ENCODE peak calls at places on chromosomes 6 and 20, in ten cellular contexts. F is WTC11; C is HFF-Myc; R is GM04504; D is Kasumi-1; U is GM23248; V is iris pigment epithelial cell; O is ascending aorta; B is putamen; G is stimulated activated CD8-positive, alpha-beta memory T cell treated with anti-CD3 and anti-CD28 coated beads, Interleukin-7, amount 100 ng/mL, for 4 hours. J is an unnamed sample.

GRCh38 chr20:8780926-8781325 is 288.0 kb upstream of the PLCB4 start:
- DNase-seq in C (no peak), O (no peak), U (no peak), V (no peak), F (no peak), B (no peak), R (no peak), D (no peak), G (no peak), J (no peak)

GRCh38 chr6:134520181-134521115 is 202.5 kb upstream of the SGK1 start:
- DNase-seq in V (peak; percentile 84), O (no peak), G (no peak), R (no peak), C (no peak), D (no peak), B (no peak), U (peak; percentile 59), F (no peak), J (no peak)

GRCh38 chr6:44662461-44663121 is 275.1 kb downstream of the CDC5L start:
- DNase-seq in D (no peak), F (peak; percentile 76), B (no peak), V (peak; percentile 79), C (no peak), U (no peak), G (no peak), R (no peak), O (no peak), J (no peak)

GRCh38 chr6:96909826-96910225 is 12.1 kb upstream of the NDUFAF4 start:
- DNase-seq in V (no peak), F (no peak), O (no peak), D (no peak), G (no peak), C (no peak), R (no peak), U (no peak), B (no peak), J (no peak)

GRCh38 chr20:57469418-57470211 is 55.3 kb downstream of the CTCFL start:
- DNase-seq in F (no peak), C (no peak), D (no peak), R (no peak), B (no peak), O (no peak), U (no peak), G (no peak), V (no peak), J (no peak)

GRCh38 chr20:31695849-31696804 is 26.5 kb downstream of the BCL2L1 start:
- DNase-seq in V (peak; percentile 62), U (peak; percentile 76), R (peak; percentile 81), G (no peak), F (no peak), O (peak; percentile 39), C (no peak), B (no peak), D (no peak), J (no peak)

GRCh38 chr20:6094565-6094964 is 28.3 kb downstream of the FERMT1 start:
- DNase-seq in G (no peak), U (no peak), O (no peak), V (no peak), R (no peak), C (no peak), F (no peak), D (no peak), B (no peak), J (no peak)

GRCh38 chr20:47317127-47317895 is 39.2 kb downstream of the ZMYND8 start:
- DNase-seq in U (peak; percentile 98), G (peak; percentile 73), F (peak; percentile 26), R (peak; percentile 96), O (peak; percentile 68), B (no peak), V (peak; percentile 99), C (peak; percentile 90), D (peak; percentile 92), J (no peak)

GRCh38 chr20:25058051-25058796 is at the start of gene ACSS1:
- DNase-seq in C (no peak), O (no peak), B (no peak), V (no peak), F (peak; percentile 36), G (peak; percentile 53), U (peak; percentile 63), D (peak; percentile 45), R (no peak), J (no peak)

GRCh38 chr6:151069641-151070040 is 170.1 kb upstream of the AKAP12 start:
- DNase-seq in C (no peak), F (no peak), R (no peak), G (no peak), V (no peak), U (no peak), D (no peak), B (no peak), O (no peak), J (no peak)

GRCh38 chr6:16778521-16778920 is 17.3 kb upstream of the ATXN1 start:
- DNase-seq in R (no peak), D (no peak), V (no peak), U (no peak), O (no peak), C (no peak), G (no peak), F (no peak), B (no peak), J (no peak)